ENCODE peak calls at places on chromosomes 16 and 17, in five cellular contexts. C is GM06990, M is T-helper 1 cell, G is cardiac muscle cell, J is SW 1271. X is an unnamed sample.

GRCh38 chr17:81239714-81240555 is 817 bp downstream of the NDUFAF8 start:
- DNase-seq in C (peak), M (no peak), G (no peak), J (peak), X (no peak)

GRCh38 chr17:795721-796120 is 13.6 kb downstream of the MRM3 start:
- DNase-seq in C (no peak), M (no peak), G (no peak), J (no peak), X (no peak)

GRCh38 chr17:6437466-6437865 is 2.5 kb upstream of the AIPL1 start:
- DNase-seq in C (no peak), M (no peak), G (no peak), J (no peak), X (no peak)

GRCh38 chr16:85903576-85903975 is 4.6 kb downstream of the IRF8 start:
- DNase-seq in C (no peak), M (no peak), G (no peak), J (no peak), X (no peak)

GRCh38 chr17:69246726-69247375 is 18.2 kb upstream of the ABCA10 start:
- DNase-seq in C (no peak), M (no peak), G (peak), J (peak), X (peak)

GRCh38 chr17:41329279-41329925 is 13.9 kb upstream of the KRTAP17-1 start:
- DNase-seq in C (no peak), M (no peak), G (peak), J (peak), X (no peak)

GRCh38 chr17:65518256-65518655 is 43.2 kb downstream of the AXIN2 start:
- DNase-seq in C (no peak), M (no peak), G (peak), J (no peak), X (no peak)

GRCh38 chr16:54270711-54271110 is 15.9 kb downstream of the IRX3 start:
- DNase-seq in C (no peak), M (no peak), G (no peak), J (no peak), X (no peak)

GRCh38 chr17:11144358-11145233 is 96.4 kb upstream of the SHISA6 start:
- DNase-seq in C (no peak), M (no peak), G (peak), J (peak), X (no peak)

GRCh38 chr17:47643116-47643515 is 6.6 kb upstream of the KPNB1 start:
- DNase-seq in C (no peak), M (no peak), G (no peak), J (no peak), X (no peak)

X was measured in GM18507.